ENCODE peak calls at places on chromosomes 6 and 20, in four cellular contexts. W is WTC11, R is HepG2, N is K562. K is an unnamed sample.
A peak's percentile ranks its signal among the peaks of the same experiment; 100 is the strongest.

GRCh38 chr6:120564779-120565178 is 769.5 kb downstream of the TBC1D32 start:
- DNase-seq in W (no peak), R (no peak), N (no peak), K (no peak)

GRCh38 chr6:150492941-150493340 is 106.7 kb upstream of the PLEKHG1 start:
- DNase-seq in W (no peak), R (no peak), N (no peak), K (no peak)

GRCh38 chr6:150142304-150142656 is 564 bp upstream of the PPP1R14C start:
- DNase-seq in W (no peak), R (no peak), N (no peak), K (no peak)

GRCh38 chr6:38776515-38776914 is 61.4 kb downstream of the DNAH8 start:
- DNase-seq in W (no peak), R (no peak), N (no peak), K (peak; percentile 10)

GRCh38 chr6:31966506-31966905 is 5.4 kb downstream of the DXO start:
- DNase-seq in W (no peak), R (no peak), N (no peak), K (no peak)

GRCh38 chr6:71248306-71248705 is 40.3 kb upstream of the OGFRL1 start:
- DNase-seq in W (no peak), R (peak; percentile 4), N (no peak), K (no peak)

GRCh38 chr6:692356-692851 is 535 bp downstream of the EXOC2 start:
- DNase-seq in W (peak; percentile 66), R (peak; percentile 45), N (peak; percentile 85), K (peak; percentile 72)

GRCh38 chr6:81612136-81612535 is 140.3 kb downstream of the TENT5A start:
- DNase-seq in W (no peak), R (no peak), N (no peak), K (no peak)

GRCh38 chr20:40464731-40465208 is 224.3 kb downstream of the MAFB start:
- DNase-seq in W (no peak), R (no peak), N (no peak), K (no peak)

GRCh38 chr6:27768556-27768955 is 143.6 kb downstream of the OR2B2 start:
- DNase-seq in W (no peak), R (no peak), N (no peak), K (no peak)

GRCh38 chr6:106426258-106426657 is 65.7 kb downstream of the CRYBG1 start:
- DNase-seq in W (no peak), R (no peak), N (no peak), K (no peak)

GRCh38 chr6:165967768-165968408 is 199.8 kb downstream of the TBXT start:
- DNase-seq in W (no peak), R (no peak), N (no peak), K (no peak)

GRCh38 chr6:19181252-19181651 is 655.9 kb upstream of the ID4 start:
- DNase-seq in W (no peak), R (no peak), N (no peak), K (no peak)

GRCh38 chr20:31808481-31808880 is 10.7 kb upstream of the MYLK2 start:
- DNase-seq in W (no peak), R (no peak), N (no peak), K (no peak)

DNA sequence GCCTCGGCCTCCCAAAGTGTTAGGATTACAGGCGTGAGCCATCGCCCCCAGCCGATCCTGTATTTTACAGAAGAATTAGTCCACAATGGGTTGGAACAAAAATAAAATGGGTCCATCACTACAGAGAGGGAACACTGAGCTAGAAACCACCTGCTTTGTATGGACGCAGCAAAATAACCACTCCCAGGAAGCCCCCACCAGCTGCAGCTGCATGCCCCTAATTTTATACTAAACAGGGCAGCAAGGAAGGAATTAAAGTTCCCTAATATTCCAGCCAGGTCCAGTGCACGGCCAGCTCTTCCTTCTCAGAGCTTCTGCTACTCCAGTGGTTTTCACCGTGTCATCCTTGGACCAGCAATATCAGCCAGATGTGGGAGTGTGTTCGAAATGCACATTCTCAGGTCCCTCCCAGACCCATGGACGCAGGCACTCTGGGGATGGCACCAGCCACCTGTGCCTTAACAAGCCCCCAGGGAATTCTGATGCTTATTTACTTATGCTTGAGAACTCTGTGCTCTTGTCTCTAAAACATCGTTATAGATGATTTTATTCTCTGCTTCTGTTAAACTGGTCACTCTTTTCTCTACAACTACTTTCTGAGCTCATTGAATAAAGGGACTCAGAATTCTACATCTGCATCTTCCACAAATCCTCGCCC is 189.5 kb upstream of the SLC24A3 start:
- DNase-seq in W (no peak), R (no peak), N (no peak), K (no peak)
- TF ChIP-seq FOXJ3 in W (no peak), R (no peak), N (no peak), K (no peak)

DNA sequence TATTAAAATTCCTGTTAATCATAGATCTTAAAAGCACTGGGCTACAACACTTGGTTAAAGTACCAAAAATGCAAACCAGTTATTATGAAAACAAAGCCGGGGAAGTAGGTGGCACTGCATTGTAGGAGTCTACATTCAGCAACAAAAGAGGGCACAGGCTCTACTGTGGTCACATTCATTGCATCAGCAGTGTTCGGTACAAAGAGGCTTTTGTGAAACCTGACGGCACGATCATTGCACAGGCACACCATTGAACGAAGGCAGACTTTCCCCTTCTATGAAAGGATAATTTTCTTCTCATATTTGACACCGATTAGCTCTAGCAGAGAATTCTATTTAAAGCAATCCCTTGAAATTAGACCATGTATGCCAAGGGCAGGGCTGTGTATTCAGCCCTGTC is 44.6 kb upstream of the AGPAT4 start:
- DNase-seq in W (no peak), R (peak; percentile 30), N (no peak), K (no peak)
- TF ChIP-seq FOXJ3 in W (no peak), R (no peak), N (no peak), K (no peak)

GRCh38 chr20:57749861-57750260 is 40.0 kb upstream of the PMEPA1 start:
- DNase-seq in W (no peak), R (no peak), N (no peak), K (no peak)
- TF ChIP-seq FOXJ3 in W (no peak), R (no peak), N (no peak), K (no peak)

DNA sequence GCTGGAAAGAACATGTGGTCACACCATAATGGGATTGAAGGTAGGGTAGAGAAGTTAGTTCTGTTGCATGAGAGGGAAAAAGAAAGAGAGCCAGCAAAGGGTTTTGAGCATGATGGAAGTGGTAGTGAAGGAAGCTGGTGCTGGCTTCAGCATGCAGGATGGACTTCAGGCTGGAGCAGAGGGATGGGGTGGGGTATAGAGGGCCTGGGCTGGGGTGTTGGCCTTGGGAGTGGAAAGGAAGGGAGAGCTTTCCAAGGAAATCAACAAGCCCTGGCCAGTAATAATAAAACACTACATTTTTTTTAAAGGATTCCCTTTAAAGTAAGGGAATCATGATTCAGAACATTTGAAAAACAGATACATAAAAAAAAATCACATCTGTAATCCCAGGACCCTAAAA is 61.3 kb downstream of the LAMA4 start:
- DNase-seq in W (no peak), R (no peak), N (no peak), K (no peak)
- TF ChIP-seq FOXJ3 in W (no peak), R (no peak), N (no peak), K (no peak)

DNA sequence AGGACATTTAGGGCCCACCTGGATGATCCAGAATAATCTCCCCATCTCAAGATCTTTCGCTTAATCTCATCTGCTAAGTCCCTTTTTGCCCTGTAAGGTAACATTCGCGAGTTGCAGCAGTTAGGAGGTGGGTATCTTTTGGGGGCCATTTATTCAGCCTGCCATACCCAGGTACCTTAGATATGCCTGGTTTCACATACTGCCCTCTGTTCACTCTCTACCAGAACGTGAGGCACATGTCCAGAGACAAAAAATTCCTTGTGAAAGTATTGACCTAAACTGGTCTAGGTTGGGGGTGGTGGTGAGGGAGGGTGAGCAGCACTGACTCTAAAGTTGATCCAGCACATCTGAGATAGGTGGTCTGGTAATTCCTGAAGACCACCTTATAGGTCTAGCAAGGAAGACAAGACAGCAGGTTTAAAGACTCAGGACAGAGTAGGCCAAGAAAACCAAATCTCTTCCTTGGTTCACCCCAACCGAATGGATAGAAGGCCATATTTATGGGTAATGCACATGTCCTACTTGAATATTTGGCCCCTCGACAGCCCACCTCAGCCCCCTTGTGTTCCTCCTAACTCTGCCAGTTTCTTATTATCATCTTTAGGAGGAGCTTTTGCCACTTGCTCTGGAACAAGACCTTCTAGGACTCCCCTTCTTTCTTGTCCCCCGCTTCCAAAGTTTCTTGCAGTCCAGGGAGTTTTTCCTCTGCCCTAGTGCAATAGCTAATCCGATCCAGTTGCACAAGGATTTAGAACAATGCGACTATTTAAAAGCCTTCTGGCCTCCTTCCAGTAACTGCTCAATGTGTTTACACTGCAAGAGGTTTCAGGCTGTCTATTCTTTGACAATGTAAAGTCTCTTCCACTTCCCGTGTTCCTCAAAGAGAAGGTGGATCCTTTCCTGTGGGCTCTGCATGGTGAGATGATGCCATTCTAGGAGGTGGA is 213.0 kb upstream of the LAMP5 start:
- DNase-seq in W (no peak), R (peak; percentile 99), N (no peak), K (no peak)
- TF ChIP-seq FOXJ3 in W (no peak), R (peak; percentile 87), N (no peak), K (no peak)

DNA sequence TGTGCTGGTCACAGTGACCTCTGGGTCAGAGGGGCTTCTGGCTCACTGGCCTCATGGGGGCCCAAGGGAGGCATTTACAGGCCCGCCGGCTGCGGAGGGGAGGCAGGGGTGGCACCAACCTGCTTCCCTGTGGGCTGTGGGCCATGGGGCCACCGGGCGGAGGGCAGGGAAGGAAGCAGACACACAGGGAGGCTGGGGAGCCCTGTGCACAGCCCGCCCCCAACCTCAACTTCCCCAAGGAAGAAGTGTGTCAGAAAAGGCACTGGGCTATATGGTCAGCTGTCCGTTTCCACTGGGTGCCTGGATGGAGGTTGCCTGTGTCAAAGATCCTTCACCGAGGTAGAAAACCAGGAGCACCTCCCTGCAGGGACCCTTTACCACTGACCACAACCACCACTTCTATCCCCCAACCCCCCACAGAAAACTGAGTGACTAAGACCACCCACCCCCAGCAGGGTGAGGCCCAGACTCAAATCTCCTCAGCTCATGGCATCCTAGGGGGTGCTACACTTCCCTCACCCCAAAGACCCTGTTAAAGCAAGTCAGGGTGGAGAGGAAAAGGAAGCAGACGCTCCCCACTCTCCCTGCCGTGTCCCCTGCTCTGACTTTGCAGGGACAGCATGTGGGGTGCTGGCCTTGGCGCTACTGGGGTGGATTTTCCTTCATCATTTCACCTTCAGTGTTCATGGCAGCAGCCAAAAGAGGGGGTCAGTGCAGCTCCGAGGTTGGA is 5.6 kb downstream of the CST3 start:
- DNase-seq in W (no peak), R (no peak), N (no peak), K (no peak)
- TF ChIP-seq FOXJ3 in W (no peak), R (no peak), N (no peak), K (no peak)

DNA sequence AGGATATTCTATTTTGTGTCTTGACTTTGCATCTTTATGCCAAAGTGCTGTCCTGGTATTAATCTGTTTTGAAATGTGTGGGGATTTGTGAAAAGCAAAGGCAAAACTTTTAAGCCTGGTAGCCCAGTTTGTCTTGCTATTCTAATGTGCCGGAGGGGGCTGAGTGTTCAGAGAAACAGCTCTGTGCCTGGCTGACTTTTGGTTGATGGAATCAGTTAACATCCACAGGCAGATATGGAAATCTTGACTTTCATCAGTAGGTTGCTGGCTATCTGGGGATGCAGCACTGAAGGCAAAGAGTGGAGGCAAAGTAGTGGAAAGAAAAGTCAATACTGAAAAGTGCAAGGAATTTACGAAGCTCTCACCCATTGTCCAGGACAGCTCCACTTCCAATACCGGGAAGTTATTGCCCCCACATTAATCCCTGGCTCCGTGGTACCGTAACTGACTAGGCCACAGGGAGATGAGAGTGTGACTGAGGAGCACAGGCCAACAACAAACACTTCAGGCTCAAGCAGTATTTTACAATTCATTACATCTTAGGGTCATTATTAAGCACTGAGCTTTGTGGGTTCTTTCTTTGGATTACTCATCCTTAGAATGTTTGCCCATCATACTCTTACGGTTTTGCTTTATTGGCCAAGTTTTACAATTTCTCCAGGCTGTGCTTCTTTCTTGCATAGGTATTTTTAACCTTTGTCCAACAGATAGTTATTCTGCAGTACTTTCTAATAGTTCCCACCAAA is 164.6 kb downstream of the MTFR2 start:
- DNase-seq in W (no peak), R (no peak), N (no peak), K (peak; percentile 22)
- TF ChIP-seq FOXJ3 in W (no peak), R (no peak), N (no peak), K (peak; percentile 20)